ENCODE peak calls at places on chromosomes 2 and 18, in four cellular contexts. W is Peyer's patch, L is neuronal stem cell, B is HL-60. H is an unnamed sample.

GRCh38 chr18:26002375-26002774 is 88.0 kb downstream of the SS18 start:
- DNase-seq in W (no peak), L (no peak), B (no peak), H (no peak)

GRCh38 chr2:20369366-20369765 is 18.7 kb upstream of the PUM2 start:
- DNase-seq in W (no peak), L (no peak), B (no peak), H (no peak)

GRCh38 chr2:65228249-65228750 is 669 bp downstream of the ACTR2 start:
- DNase-seq in W (peak; percentile 48), L (no peak), B (no peak), H (peak; percentile 32)

GRCh38 chr2:128536925-128537620 is 218.4 kb upstream of the HS6ST1 start:
- DNase-seq in W (no peak), L (peak; percentile 70), B (no peak), H (no peak)

GRCh38 chr2:218781691-218782528 is at the start of gene CYP27A1:
- DNase-seq in W (no peak), L (peak; percentile 24), B (no peak), H (no peak)

GRCh38 chr2:133836220-133836619 is 268.0 kb upstream of the NCKAP5 start:
- DNase-seq in W (no peak), L (no peak), B (no peak), H (no peak)

GRCh38 chr2:84676295-84676694 is 160.0 kb downstream of the DNAH6 start:
- DNase-seq in W (no peak), L (no peak), B (no peak), H (no peak)

GRCh38 chr2:233832414-233832813 is 21.9 kb downstream of the HJURP start:
- DNase-seq in W (no peak), L (no peak), B (no peak), H (no peak)

GRCh38 chr2:241788572-241788971 is 11.9 kb downstream of the GAL3ST2 start:
- DNase-seq in W (peak; percentile 15), L (no peak), B (no peak), H (no peak)

GRCh38 chr2:28338046-28338753 is 54.5 kb upstream of the FOSL2 start:
- DNase-seq in W (no peak), L (no peak), B (no peak), H (no peak)

GRCh38 chr18:48719988-48720654 is 181.3 kb downstream of the CTIF start:
- DNase-seq in W (no peak), L (no peak), B (no peak), H (no peak)

DNA sequence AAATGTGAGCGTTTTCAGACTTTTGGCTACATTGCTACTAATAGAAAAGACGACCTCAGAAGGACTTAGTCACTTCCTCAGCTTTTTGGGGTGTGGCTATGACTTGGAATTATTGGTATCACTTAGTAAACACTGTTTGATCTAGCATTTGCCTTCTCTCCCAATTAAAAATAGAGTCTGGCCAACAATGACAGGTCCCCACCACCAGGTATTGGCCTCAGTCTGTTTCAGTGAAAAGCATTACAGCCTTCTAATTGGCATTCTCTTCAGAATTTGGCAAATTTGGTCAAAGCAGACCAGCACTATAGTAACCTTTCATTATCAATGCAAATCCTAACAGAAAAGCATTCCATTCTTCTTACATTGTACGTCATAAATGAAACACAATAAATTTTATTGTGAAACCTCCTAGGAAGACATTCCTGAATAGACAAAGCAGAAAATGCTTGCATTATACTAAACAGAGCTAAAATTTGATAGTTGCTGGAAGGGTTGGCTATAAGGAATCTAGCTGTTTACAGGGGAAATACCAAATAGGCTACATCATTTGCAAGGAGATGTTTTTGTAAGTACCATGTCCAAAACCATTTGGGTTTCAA is 613.9 kb downstream of the IRS1 start:
- DNase-seq in W (no peak), L (peak; percentile 44), B (no peak), H (no peak)
- H3K4me3 ChIP-seq in W (no peak overlapping the region), L (no peak overlapping the region), B (no peak overlapping the region), H (no peak overlapping the region)

GRCh38 chr2:114769110-114769509 is 326.7 kb downstream of the DPP10 start:
- DNase-seq in W (no peak), L (no peak), B (no peak), H (no peak)
- H3K27ac ChIP-seq in W (no peak overlapping the region), L (no peak overlapping the region), B (no peak overlapping the region), H (no peak overlapping the region)

GRCh38 chr2:102187191-102188150 is 648 bp downstream of the IL1RL2 start:
- DNase-seq in W (no peak), L (no peak), B (no peak), H (peak; percentile 10)
- H3K4me3 ChIP-seq in W (peak overlapping the region; percentile 50), L (peak overlapping the region; percentile 69), B (no peak overlapping the region), H (peak overlapping the region; percentile 45)

GRCh38 chr2:37201766-37202165 is 5.5 kb downstream of the CEBPZOS start:
- DNase-seq in W (no peak), L (no peak), B (no peak), H (no peak)

GRCh38 chr2:37203708-37204107 is 7.4 kb downstream of the CEBPZOS start:
- DNase-seq in W (no peak), L (no peak), B (no peak), H (no peak)

GRCh38 chr2:37201208-37201607 is 4.9 kb downstream of the CEBPZOS start:
- DNase-seq in W (no peak), L (no peak), B (no peak), H (no peak)

GRCh38 chr2:37196320-37197195 is at the start of gene CEBPZOS:
- DNase-seq in W (peak; percentile 87), L (peak; percentile 61), B (peak; percentile 73), H (peak; percentile 88)

DNA sequence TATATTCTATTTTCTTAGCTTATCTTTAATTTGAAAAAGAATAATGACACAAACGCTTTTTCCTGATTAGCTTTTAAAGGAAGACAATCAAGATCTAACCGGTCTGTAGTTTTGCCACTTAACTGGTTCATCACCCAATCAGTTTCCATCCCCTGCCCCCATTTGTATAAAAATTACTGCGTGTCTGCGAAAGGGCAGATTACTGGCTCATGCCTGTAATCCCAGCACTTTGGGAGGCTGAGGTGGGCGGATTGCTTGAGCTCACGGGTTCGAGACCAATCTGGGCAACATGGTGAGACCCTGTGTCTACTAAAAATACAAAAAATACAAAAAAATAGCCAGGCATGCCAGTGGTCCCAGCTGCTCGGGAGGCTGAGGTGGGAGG is 2.4 kb downstream of the CEBPZOS start:
- DNase-seq in W (no peak), L (no peak), B (no peak), H (no peak)
- H3K27ac ChIP-seq in W (no peak overlapping the region), L (no peak overlapping the region), B (no peak overlapping the region), H (peak overlapping the region; percentile 21)

GRCh38 chr2:44295113-44295512 is 19.8 kb downstream of the SLC3A1 start:
- DNase-seq in W (no peak), L (no peak), B (no peak), H (no peak)

GRCh38 chr2:44290271-44290670 is 15.0 kb downstream of the SLC3A1 start:
- DNase-seq in W (no peak), L (no peak), B (no peak), H (no peak)

GRCh38 chr2:44295636-44296359 is 20.5 kb downstream of the SLC3A1 start:
- DNase-seq in W (no peak), L (no peak), B (no peak), H (no peak)

GRCh38 chr2:44286884-44287638 is 11.8 kb downstream of the SLC3A1 start:
- DNase-seq in W (no peak), L (no peak), B (no peak), H (no peak)

GRCh38 chr2:44291281-44292248 is 16.3 kb downstream of the SLC3A1 start:
- DNase-seq in W (no peak), L (no peak), B (peak; percentile 11), H (no peak)
- H3K4me3 ChIP-seq in W (no peak overlapping the region), L (no peak overlapping the region), B (no peak overlapping the region), H (no peak overlapping the region)

GRCh38 chr2:62199392-62200125 is 3.6 kb downstream of the B3GNT2 start:
- DNase-seq in W (no peak), L (no peak), B (no peak), H (no peak)
- H3K27ac ChIP-seq in W (no peak overlapping the region), L (no peak overlapping the region), B (peak overlapping the region; percentile 13), H (no peak overlapping the region)

H was measured in effector memory CD4-positive, alpha-beta T cell.